ENCODE peak calls at places on chromosomes 1 and 21, in seven cellular contexts. A is body of pancreas, S is cardiac fibroblast, E is retinal pigment epithelial cell, W is psoas muscle, I is PC-3, O is AG04450. Z is an unnamed sample.

GRCh38 chr1:172460177-172460576 is 16.3 kb upstream of the PIGC start:
- DNase-seq in A (no peak), S (no peak), E (no peak), W (no peak), I (peak; percentile 87), O (no peak), Z (no peak)

GRCh38 chr1:1598720-1599029 is 1.3 kb downstream of the FNDC10 start:
- DNase-seq in A (no peak), S (no peak), E (no peak), W (no peak), I (no peak), O (no peak), Z (no peak)

GRCh38 chr1:156103521-156103947 is 11.0 kb upstream of the LMNA start:
- DNase-seq in A (no peak), S (peak; percentile 71), E (no peak), W (peak; percentile 63), I (peak; percentile 45), O (no peak), Z (peak; percentile 59)

GRCh38 chr1:48107516-48107915 is 110.3 kb upstream of the TRABD2B start:
- DNase-seq in A (no peak), S (no peak), E (no peak), W (no peak), I (no peak), O (no peak), Z (no peak)

GRCh38 chr1:44817307-44817706 is 9.0 kb downstream of the BTBD19 start:
- DNase-seq in A (no peak), S (no peak), E (no peak), W (no peak), I (no peak), O (no peak), Z (no peak)

GRCh38 chr1:178093150-178093957 is 550 bp upstream of the RASAL2 start:
- DNase-seq in A (peak; percentile 94), S (peak; percentile 98), E (peak; percentile 92), W (peak; percentile 96), I (peak; percentile 92), O (peak; percentile 91), Z (peak; percentile 97)

GRCh38 chr1:109185990-109186703 is 27.6 kb upstream of the SARS1 start:
- DNase-seq in A (peak; percentile 51), S (no peak), E (no peak), W (no peak), I (no peak), O (no peak), Z (no peak)

GRCh38 chr1:53455592-53455991 is 3.6 kb upstream of the DMRTB1 start:
- DNase-seq in A (no peak), S (no peak), E (no peak), W (no peak), I (peak; percentile 61), O (no peak), Z (no peak)

GRCh38 chr1:42144336-42145189 is 8.6 kb upstream of the GUCA2B start:
- DNase-seq in A (no peak), S (no peak), E (no peak), W (no peak), I (no peak), O (no peak), Z (no peak)

GRCh38 chr1:114756949-114757454 is 782 bp downstream of the CSDE1 start:
- DNase-seq in A (peak; percentile 37), S (peak; percentile 58), E (no peak), W (peak; percentile 77), I (peak; percentile 37), O (no peak), Z (peak; percentile 29)

DNA sequence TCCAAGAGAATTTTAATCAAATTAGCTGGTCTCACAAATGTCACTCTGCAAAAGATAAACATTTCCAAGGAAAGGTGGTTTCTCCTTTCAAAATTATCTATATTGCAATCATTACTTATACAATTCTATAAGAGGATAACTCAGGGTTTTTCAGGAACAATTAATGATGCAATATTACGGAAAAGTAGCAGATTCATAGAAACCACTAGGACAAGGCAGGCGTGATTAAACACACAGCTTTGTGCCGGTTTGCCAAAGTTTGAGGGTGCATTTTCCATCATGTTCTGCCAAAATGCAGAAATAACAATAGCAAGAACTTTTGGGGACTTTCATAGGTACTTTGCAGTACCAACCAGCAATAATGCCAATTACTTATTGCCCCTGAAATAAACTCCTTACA is 605 bp downstream of the TNFRSF9 start:
- DNase-seq in A (no peak), S (no peak), E (no peak), W (no peak), I (no peak), O (no peak), Z (no peak)
- H3K4me3 ChIP-seq in A (no peak overlapping the region), S (no peak overlapping the region), E (no peak overlapping the region), W (no peak overlapping the region), I (no peak overlapping the region), O (no peak overlapping the region), Z (no peak overlapping the region)

DNA sequence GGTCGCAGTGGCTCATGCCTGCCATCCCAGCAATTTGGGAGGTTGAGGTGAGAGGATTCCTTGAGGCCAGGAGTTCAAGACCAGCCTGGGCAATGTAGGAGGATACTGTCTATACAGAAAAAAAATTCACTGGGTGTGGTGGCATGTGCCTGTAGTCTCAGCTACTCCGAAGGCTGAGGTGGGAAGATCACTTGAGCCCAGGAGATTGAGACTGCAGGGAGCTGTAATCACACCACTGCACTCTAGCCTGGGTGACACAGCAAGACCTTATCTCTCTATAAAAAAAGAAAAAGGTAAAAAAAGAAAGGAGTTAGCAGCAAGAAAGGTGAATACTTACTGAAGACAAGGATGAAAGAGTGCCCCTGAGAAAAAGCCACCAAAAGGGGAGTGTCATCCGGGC is 23.7 kb upstream of the BCL10 start:
- DNase-seq in A (no peak), S (no peak), E (no peak), W (no peak), I (no peak), O (no peak), Z (no peak)
- TF ChIP-seq CTCF in A (no peak), S (no peak), E (no peak), W (no peak), I (no peak), O (no peak), Z (no peak)

GRCh38 chr21:41074607-41075184 is 93.3 kb upstream of the BACE2 start:
- DNase-seq in A (no peak), S (no peak), E (no peak), W (no peak), I (no peak), O (no peak), Z (no peak)

GRCh38 chr21:41080485-41080884 is 87.5 kb upstream of the BACE2 start:
- DNase-seq in A (no peak), S (no peak), E (no peak), W (no peak), I (no peak), O (no peak), Z (no peak)

GRCh38 chr21:41071410-41071809 is 96.5 kb upstream of the BACE2 start:
- DNase-seq in A (peak; percentile 11), S (no peak), E (no peak), W (no peak), I (peak; percentile 5), O (no peak), Z (no peak)

GRCh38 chr21:41079159-41079558 is 88.8 kb upstream of the BACE2 start:
- DNase-seq in A (no peak), S (no peak), E (no peak), W (no peak), I (no peak), O (no peak), Z (no peak)

GRCh38 chr21:41075668-41076463 is 92.1 kb upstream of the BACE2 start:
- DNase-seq in A (no peak), S (no peak), E (no peak), W (no peak), I (no peak), O (no peak), Z (no peak)
- H3K4me3 ChIP-seq in A (no peak overlapping the region), S (no peak overlapping the region), E (no peak overlapping the region), W (no peak overlapping the region), I (no peak overlapping the region), O (no peak overlapping the region), Z (no peak overlapping the region)

GRCh38 chr1:65066766-65067490 is 81.1 kb upstream of the AK4 start:
- DNase-seq in A (peak; percentile 93), S (peak; percentile 95), E (no peak), W (peak; percentile 97), I (peak; percentile 61), O (no peak), Z (peak; percentile 49)

GRCh38 chr1:65066379-65066765 is 81.6 kb upstream of the AK4 start:
- DNase-seq in A (no peak), S (no peak), E (no peak), W (no peak), I (no peak), O (no peak), Z (no peak)

GRCh38 chr1:65069186-65069585 is 78.8 kb upstream of the AK4 start:
- DNase-seq in A (no peak), S (no peak), E (no peak), W (no peak), I (no peak), O (no peak), Z (no peak)

GRCh38 chr1:65068202-65069011 is 79.6 kb upstream of the AK4 start:
- DNase-seq in A (peak; percentile 37), S (peak; percentile 68), E (no peak), W (no peak), I (peak; percentile 7), O (no peak), Z (peak; percentile 20)

GRCh38 chr1:65067491-65068201 is 80.4 kb upstream of the AK4 start:
- DNase-seq in A (peak; percentile 77), S (peak; percentile 93), E (peak; percentile 68), W (peak; percentile 83), I (peak; percentile 50), O (no peak), Z (peak; percentile 62)
- TF ChIP-seq CTCF in A (no peak), S (no peak), E (no peak), W (no peak), I (no peak), O (no peak), Z (no peak)

GRCh38 chr1:19547814-19548213 is 62.5 kb upstream of the CAPZB start:
- DNase-seq in A (no peak), S (no peak), E (no peak), W (no peak), I (peak; percentile 21), O (no peak), Z (no peak)
- H3K4me3 ChIP-seq in A (no peak overlapping the region), S (no peak overlapping the region), E (no peak overlapping the region), W (no peak overlapping the region), I (no peak overlapping the region), O (no peak overlapping the region), Z (no peak overlapping the region)

GRCh38 chr1:65189716-65190115 is 41.7 kb downstream of the AK4 start:
- DNase-seq in A (no peak), S (no peak), E (no peak), W (no peak), I (no peak), O (no peak), Z (peak; percentile 49)
- TF ChIP-seq CTCF in A (no peak), S (no peak), E (no peak), W (no peak), I (no peak), O (no peak), Z (no peak)